ENCODE peak calls at places on chromosomes 16 and 17, in eight cellular contexts. I is RWPE1, E is ascending aorta, L is WERI-Rb-1, Z is colonic mucosa, H is cardiac muscle cell, D is heart left ventricle, A is neuronal stem cell. N is an unnamed sample.
A peak's percentile ranks its signal among the peaks of the same experiment; 100 is the strongest.

GRCh38 chr16:81170824-81171223 is 67.7 kb upstream of the BCO1 start:
- DNase-seq in H (no peak), E (no peak), D (no peak), A (no peak), Z (no peak), L (no peak), I (no peak), N (no peak)

GRCh38 chr16:31138621-31139578 is 3.4 kb upstream of the PRSS8 start:
- DNase-seq in I (peak; percentile 91), E (peak; percentile 93), L (no peak), D (peak; percentile 61), A (no peak), Z (peak; percentile 83), H (peak; percentile 64), N (peak; percentile 96)

GRCh38 chr17:16915752-16916556 is 56.0 kb downstream of the TNFRSF13B start:
- DNase-seq in H (peak; percentile 57), A (no peak), I (peak; percentile 50), L (peak; percentile 66), D (peak; percentile 53), E (peak; percentile 61), Z (peak; percentile 68), N (peak; percentile 45)

GRCh38 chr17:62627904-62628603 is 584 bp downstream of the MRC2 start:
- DNase-seq in A (peak; percentile 21), Z (peak; percentile 39), L (no peak), H (peak; percentile 85), E (peak; percentile 80), D (peak; percentile 64), I (peak; percentile 34), N (no peak)

GRCh38 chr17:50148226-50149098 is 2.0 kb downstream of the PPP1R9B start:
- DNase-seq in A (no peak), D (peak; percentile 65), Z (peak; percentile 79), L (no peak), H (peak; percentile 47), I (peak; percentile 92), E (peak; percentile 82), N (peak; percentile 71)

GRCh38 chr16:22262460-22262859 is 34.7 kb upstream of the POLR3E start:
- DNase-seq in E (no peak), D (no peak), L (no peak), I (no peak), H (no peak), A (no peak), Z (no peak), N (no peak)

GRCh38 chr17:55693244-55694216 is 29.1 kb downstream of the TMEM100 start:
- DNase-seq in E (no peak), A (no peak), D (peak; percentile 35), Z (peak; percentile 43), H (peak; percentile 51), I (no peak), L (no peak), N (peak; percentile 5)

GRCh38 chr17:78908426-78908825 is 5.4 kb upstream of the CEP295NL start:
- DNase-seq in E (no peak), D (no peak), L (no peak), H (no peak), I (no peak), A (no peak), Z (no peak), N (no peak)

GRCh38 chr17:29977836-29978235 is 36.4 kb downstream of the EFCAB5 start:
- DNase-seq in Z (no peak), A (no peak), L (no peak), H (peak; percentile 73), D (no peak), E (no peak), I (no peak), N (no peak)

GRCh38 chr17:81456798-81457197 is 55.8 kb downstream of the ACTG1 start:
- DNase-seq in H (peak; percentile 25), A (no peak), E (no peak), L (peak; percentile 55), D (no peak), I (no peak), Z (no peak), N (no peak)

GRCh38 chr17:62581769-62582168 is 45.7 kb upstream of the MRC2 start:
- DNase-seq in Z (no peak), H (no peak), D (no peak), A (no peak), L (no peak), I (no peak), E (no peak), N (no peak)

GRCh38 chr17:10067446-10068143 is 130.8 kb downstream of the GAS7 start:
- DNase-seq in A (no peak), D (no peak), E (no peak), I (peak; percentile 51), H (no peak), Z (no peak), L (no peak), N (no peak)

GRCh38 chr17:75806822-75807500 is 22.4 kb downstream of the UNK start:
- DNase-seq in H (no peak), I (no peak), D (peak; percentile 67), E (no peak), A (no peak), L (no peak), Z (no peak), N (no peak)

GRCh38 chr16:55508271-55508921 is 476 bp upstream of the LPCAT2 start:
- DNase-seq in D (no peak), H (no peak), E (no peak), Z (no peak), A (no peak), I (no peak), L (no peak), N (no peak)

GRCh38 chr17:10198509-10199249 is at the start of gene GAS7:
- DNase-seq in H (peak; percentile 56), A (peak; percentile 66), E (no peak), Z (peak; percentile 54), I (no peak), D (peak; percentile 80), L (peak; percentile 68), N (no peak)

GRCh38 chr17:66946251-66946650 is 18.3 kb upstream of the CACNG4 start:
- DNase-seq in D (no peak), E (no peak), I (no peak), Z (no peak), H (no peak), A (no peak), L (no peak), N (no peak)

GRCh38 chr16:65314246-65315003 is 192.6 kb upstream of the CDH11 start:
- DNase-seq in E (no peak), H (no peak), D (no peak), Z (no peak), I (no peak), L (no peak), A (no peak), N (no peak)

DNA sequence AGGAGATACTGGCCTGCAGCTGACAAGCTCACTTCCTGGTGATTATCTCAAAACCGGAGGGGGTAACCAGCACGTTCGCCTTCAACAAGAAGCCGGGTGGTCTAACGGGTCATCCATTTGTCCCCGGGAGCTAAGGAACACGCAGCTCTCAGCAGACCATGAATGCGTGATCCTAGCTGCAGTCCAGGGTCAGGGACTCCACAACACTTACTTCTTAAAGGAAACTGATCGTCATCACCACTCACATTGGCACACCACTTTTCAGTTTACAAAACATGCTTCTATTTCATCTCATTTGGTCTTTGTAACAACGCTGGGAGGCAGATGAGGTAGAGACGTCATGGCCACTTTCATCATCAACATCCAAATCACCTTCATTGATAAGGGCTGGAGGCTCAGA is 25.2 kb downstream of the COTL1 start:
- DNase-seq in D (no peak), A (no peak), I (no peak), E (no peak), Z (no peak), L (no peak), H (no peak), N (no peak)
- H3K27ac ChIP-seq in D (no peak overlapping the region), A (no peak overlapping the region), I (no peak overlapping the region), E (no peak overlapping the region), Z (no peak overlapping the region), L (no peak overlapping the region), H (no peak overlapping the region), N (peak overlapping the region; percentile 14)

GRCh38 chr17:71057448-71057847 is 888.1 kb downstream of the KCNJ2 start:
- DNase-seq in H (no peak), I (no peak), L (no peak), Z (no peak), A (no peak), E (no peak), D (no peak), N (no peak)
- H3K27ac ChIP-seq in H (no peak overlapping the region), I (no peak overlapping the region), L (no peak overlapping the region), Z (no peak overlapping the region), A (no peak overlapping the region), E (no peak overlapping the region), D (no peak overlapping the region), N (no peak overlapping the region)

GRCh38 chr17:27983853-27984252 is 58.6 kb upstream of the NLK start:
- DNase-seq in L (no peak), I (no peak), A (no peak), E (no peak), H (no peak), Z (no peak), D (no peak), N (no peak)

GRCh38 chr17:27984404-27984803 is 58.1 kb upstream of the NLK start:
- DNase-seq in Z (no peak), A (no peak), E (no peak), D (no peak), H (no peak), L (no peak), I (no peak), N (no peak)

GRCh38 chr17:27981978-27982377 is 60.5 kb upstream of the NLK start:
- DNase-seq in D (no peak), E (no peak), L (no peak), I (no peak), A (no peak), H (no peak), Z (no peak), N (no peak)

GRCh38 chr17:27984816-27985215 is 57.7 kb upstream of the NLK start:
- DNase-seq in H (no peak), I (no peak), E (no peak), A (no peak), Z (no peak), D (no peak), L (no peak), N (no peak)

GRCh38 chr17:27982688-27983087 is 59.8 kb upstream of the NLK start:
- DNase-seq in L (no peak), I (no peak), Z (no peak), A (no peak), E (no peak), D (no peak), H (no peak), N (peak; percentile 57)
- H3K27ac ChIP-seq in L (peak overlapping the region; percentile 12), I (no peak overlapping the region), Z (no peak overlapping the region), A (no peak overlapping the region), E (no peak overlapping the region), D (no peak overlapping the region), H (no peak overlapping the region), N (no peak overlapping the region)

DNA sequence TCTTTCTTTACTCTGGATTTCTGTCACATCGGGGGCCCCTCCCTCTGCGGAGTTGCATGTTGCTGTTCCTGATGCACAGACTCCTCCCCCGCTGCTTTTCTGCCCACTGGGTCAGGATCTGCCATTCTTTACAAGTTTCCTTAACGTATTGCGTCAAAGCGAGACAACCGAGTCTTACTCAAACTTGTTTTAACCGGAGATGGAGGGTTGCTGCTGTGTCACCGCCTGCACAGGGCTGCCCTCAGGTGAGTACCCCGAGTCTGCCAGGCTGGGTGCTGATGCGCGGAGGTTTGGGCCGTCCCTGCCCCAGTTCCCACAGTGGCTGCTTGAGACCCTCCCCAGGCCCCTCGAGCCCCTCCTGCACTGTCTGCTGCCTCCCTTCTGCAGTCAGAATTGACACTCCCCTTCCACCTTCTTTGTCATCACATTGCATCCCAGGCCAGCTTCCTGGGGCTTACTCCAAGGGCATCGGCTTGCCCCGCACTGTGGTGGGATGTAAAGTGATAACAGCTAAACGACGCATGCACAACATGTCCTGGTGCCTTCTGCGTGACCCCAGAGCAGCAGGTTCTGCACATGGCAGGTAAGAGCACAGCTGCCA is 19.3 kb downstream of the CARHSP1 start:
- DNase-seq in E (no peak), A (no peak), H (peak; percentile 84), D (no peak), I (peak; percentile 75), L (no peak), Z (no peak), N (no peak)
- H3K27ac ChIP-seq in E (peak overlapping the region; percentile 36), A (no peak overlapping the region), H (peak overlapping the region; percentile 23), D (peak overlapping the region; percentile 60), I (peak overlapping the region; percentile 96), L (no peak overlapping the region), Z (no peak overlapping the region), N (no peak overlapping the region)